ENCODE peak calls at places on chromosome 16, in nine cellular contexts. N is cardiac muscle cell, X is AG10803, B is PC-3, K is MM.1S, Q is SK-N-SH, Z is foreskin fibroblast, O is tibial artery, U is dorsolateral prefrontal cortex. L is an unnamed sample.

GRCh38 chr16:27723711-27724490 is 174.0 kb downstream of the KATNIP start:
- DNase-seq in N (no peak), X (no peak), B (no peak), K (no peak), Q (no peak), Z (no peak), O (no peak), U (no peak), L (no peak)

GRCh38 chr16:51630051-51630450 is 479.0 kb upstream of the SALL1 start:
- DNase-seq in N (no peak), X (no peak), B (no peak), K (no peak), Q (no peak), Z (no peak), O (no peak), U (no peak), L (no peak)

GRCh38 chr16:60107920-60108319 is 1373.8 kb upstream of the GOT2 start:
- DNase-seq in N (no peak), X (no peak), B (no peak), K (no peak), Q (no peak), Z (no peak), O (no peak), U (no peak), L (no peak)

GRCh38 chr16:23869052-23869451 is 33.3 kb downstream of the PRKCB start:
- DNase-seq in N (no peak), X (no peak), B (no peak), K (no peak), Q (no peak), Z (no peak), O (no peak), U (no peak), L (no peak)

GRCh38 chr16:81522141-81522701 is 77.6 kb downstream of the CMIP start:
- DNase-seq in N (no peak), X (no peak), B (peak; percentile 18), K (no peak), Q (peak; percentile 54), Z (no peak), O (peak; percentile 49), U (no peak), L (peak; percentile 63)

GRCh38 chr16:72013888-72014538 is 5.5 kb downstream of the DHODH start:
- DNase-seq in N (peak; percentile 82), X (no peak), B (no peak), K (no peak), Q (no peak), Z (no peak), O (no peak), U (no peak), L (no peak)

GRCh38 chr16:55499951-55500350 is 8.9 kb upstream of the LPCAT2 start:
- DNase-seq in N (peak; percentile 97), X (peak; percentile 100), B (peak; percentile 78), K (no peak), Q (no peak), Z (peak; percentile 97), O (no peak), U (no peak), L (no peak)

GRCh38 chr16:58422809-58423208 is 30.5 kb downstream of the GINS3 start:
- DNase-seq in N (peak; percentile 41), X (no peak), B (no peak), K (no peak), Q (no peak), Z (no peak), O (no peak), U (peak; percentile 21), L (no peak)

GRCh38 chr16:4661661-4662060 is 31.7 kb upstream of the NUDT16L1 start:
- DNase-seq in N (no peak), X (peak; percentile 11), B (no peak), K (no peak), Q (no peak), Z (no peak), O (no peak), U (peak; percentile 67), L (no peak)

GRCh38 chr16:4660454-4661007 is 32.8 kb upstream of the NUDT16L1 start:
- DNase-seq in N (peak; percentile 64), X (peak; percentile 31), B (no peak), K (no peak), Q (peak; percentile 50), Z (peak; percentile 64), O (peak; percentile 71), U (peak; percentile 78), L (no peak)

GRCh38 chr16:4664538-4665418 is 28.6 kb upstream of the NUDT16L1 start:
- DNase-seq in N (no peak), X (no peak), B (no peak), K (peak; percentile 72), Q (no peak), Z (no peak), O (peak; percentile 65), U (no peak), L (no peak)

GRCh38 chr16:4666537-4667202 is 26.7 kb upstream of the NUDT16L1 start:
- DNase-seq in N (no peak), X (no peak), B (no peak), K (no peak), Q (no peak), Z (no peak), O (no peak), U (no peak), L (no peak)

GRCh38 chr16:4663756-4664465 is 29.5 kb upstream of the NUDT16L1 start:
- DNase-seq in N (peak; percentile 51), X (no peak), B (no peak), K (no peak), Q (no peak), Z (no peak), O (peak; percentile 83), U (no peak), L (no peak)
- H3K4me3 ChIP-seq in N (no peak overlapping the region), X (no peak overlapping the region), B (no peak overlapping the region), K (no peak overlapping the region), Q (no peak overlapping the region), Z (no peak overlapping the region), O (no peak overlapping the region), U (no peak overlapping the region), L (no peak overlapping the region)

DNA sequence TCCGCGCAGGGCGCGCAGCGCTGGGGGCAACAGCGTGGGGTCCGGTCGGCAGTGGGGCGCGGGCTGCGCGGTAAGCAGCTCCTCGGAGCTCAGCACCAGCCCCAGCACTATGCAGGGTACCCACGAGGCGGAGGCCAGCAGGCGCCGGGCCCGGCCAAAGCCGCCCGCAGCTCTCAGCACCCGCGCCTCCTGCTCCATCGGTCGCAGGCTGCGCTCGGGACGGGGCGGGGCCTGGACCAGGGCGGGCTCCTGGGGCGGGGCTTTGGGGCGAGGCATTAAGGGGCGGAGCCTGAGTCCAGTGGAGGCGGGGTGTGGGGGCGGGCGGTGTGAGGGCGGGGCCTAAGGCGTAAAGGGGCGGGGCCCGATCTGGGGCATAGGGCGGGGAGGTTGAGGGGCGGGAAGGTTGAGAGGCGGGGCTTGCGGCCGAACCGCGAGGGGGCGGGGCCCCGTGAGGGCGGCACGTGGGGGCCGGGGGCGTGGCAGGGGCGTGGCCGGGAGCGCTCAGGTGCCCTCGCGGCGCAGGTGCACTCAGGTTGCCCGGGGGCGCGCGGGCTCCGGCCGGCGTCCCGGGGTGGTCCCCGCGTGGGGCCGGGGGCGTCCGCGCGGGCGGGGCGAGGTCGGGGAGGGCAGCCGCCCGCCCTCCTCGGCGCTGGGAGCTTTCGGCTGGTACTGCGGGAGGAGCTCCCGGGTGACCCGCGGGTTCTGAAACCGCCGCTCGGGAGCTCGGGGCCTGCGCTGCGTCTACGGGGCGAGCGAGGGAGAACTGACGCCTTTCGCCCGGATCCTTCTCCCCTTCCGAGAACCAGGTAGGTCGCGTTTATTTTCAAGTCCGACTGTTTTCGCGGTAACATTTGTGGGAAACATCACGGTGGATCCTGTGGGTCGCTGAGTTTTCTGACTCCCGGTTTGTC is 1.4 kb upstream of the SLC22A31 start:
- DNase-seq in N (peak; percentile 70), X (peak; percentile 42), B (peak; percentile 77), K (no peak), Q (peak; percentile 98), Z (peak; percentile 89), O (no peak), U (no peak), L (peak; percentile 42)
- H3K4me3 ChIP-seq in N (peak overlapping the region; percentile 38), X (no peak overlapping the region), B (peak overlapping the region; percentile 74), K (no peak overlapping the region), Q (no peak overlapping the region), Z (no peak overlapping the region), O (peak overlapping the region; percentile 17), U (no peak overlapping the region), L (no peak overlapping the region)

DNA sequence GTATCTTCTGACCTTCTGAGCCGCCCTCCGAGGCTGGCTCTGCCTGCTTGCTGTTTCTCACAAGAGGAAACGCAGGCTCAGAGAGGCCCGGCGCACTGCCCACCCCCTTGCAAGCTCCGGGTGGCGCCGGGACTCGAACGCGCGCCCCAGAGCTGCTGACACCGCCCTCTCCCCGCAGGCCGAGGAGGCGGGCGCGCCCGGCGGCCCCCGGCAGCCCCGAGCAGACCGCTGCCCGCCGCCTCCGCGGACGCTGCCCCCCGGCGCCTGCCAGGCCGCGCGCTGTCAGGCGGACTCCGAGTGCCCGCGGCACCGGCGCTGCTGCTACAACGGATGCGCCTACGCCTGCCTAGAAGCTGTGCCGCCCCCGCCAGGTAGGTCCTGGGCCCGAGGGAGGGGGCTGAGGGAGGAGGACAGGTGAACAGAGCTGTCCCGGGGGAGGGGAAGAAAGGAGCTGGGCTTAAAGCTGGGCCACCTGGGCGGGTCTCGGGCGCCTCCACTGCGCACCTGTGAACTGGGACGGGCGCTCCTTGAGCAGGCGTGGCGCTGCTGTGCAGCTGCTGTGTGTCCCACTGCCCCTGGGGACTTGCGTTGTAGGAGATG is 18.2 kb downstream of the WFDC1 start:
- DNase-seq in N (no peak), X (no peak), B (peak; percentile 24), K (no peak), Q (peak; percentile 58), Z (no peak), O (no peak), U (no peak), L (no peak)
- H3K4me3 ChIP-seq in N (no peak overlapping the region), X (no peak overlapping the region), B (peak overlapping the region; percentile 49), K (no peak overlapping the region), Q (no peak overlapping the region), Z (no peak overlapping the region), O (peak overlapping the region; percentile 33), U (peak overlapping the region; percentile 6), L (no peak overlapping the region)

GRCh38 chr16:86520317-86521210 is 10.2 kb downstream of the FOXF1 start:
- DNase-seq in N (no peak), X (no peak), B (no peak), K (no peak), Q (no peak), Z (no peak), O (no peak), U (no peak), L (no peak)

GRCh38 chr16:86517652-86518258 is 7.4 kb downstream of the FOXF1 start:
- DNase-seq in N (peak; percentile 78), X (peak; percentile 62), B (peak; percentile 44), K (peak; percentile 8), Q (peak; percentile 81), Z (peak; percentile 84), O (peak; percentile 81), U (peak; percentile 75), L (peak; percentile 73)

GRCh38 chr16:86521236-86522197 is 11.2 kb downstream of the FOXF1 start:
- DNase-seq in N (no peak), X (no peak), B (no peak), K (no peak), Q (no peak), Z (no peak), O (no peak), U (no peak), L (no peak)

GRCh38 chr16:86519007-86519648 is 8.8 kb downstream of the FOXF1 start:
- DNase-seq in N (no peak), X (no peak), B (no peak), K (no peak), Q (no peak), Z (no peak), O (no peak), U (no peak), L (no peak)

GRCh38 chr16:86519649-86520316 is 9.5 kb downstream of the FOXF1 start:
- DNase-seq in N (peak; percentile 59), X (peak; percentile 32), B (peak; percentile 65), K (peak; percentile 13), Q (peak; percentile 82), Z (peak; percentile 79), O (no peak), U (peak; percentile 68), L (peak; percentile 73)
- H3K4me3 ChIP-seq in N (no peak overlapping the region), X (no peak overlapping the region), B (peak overlapping the region; percentile 44), K (no peak overlapping the region), Q (peak overlapping the region; percentile 38), Z (peak overlapping the region; percentile 29), O (no peak overlapping the region), U (no peak overlapping the region), L (no peak overlapping the region)